ENCODE peak calls at places on chromosomes 6 and 20, in nine cellular contexts. One of them, this sample, is unnamed.

GRCh38 chr6:137641474-137642077 is 147.4 kb upstream of the OLIG3 start:
- DNase-seq in small intestine: peak; percentile 90
- DNase-seq in tibial artery: peak; percentile 69
- DNase-seq in GM12878: no peak
- DNase-seq in right atrium auricular region: peak; percentile 75
- DNase-seq in naive thymus-derived CD4-positive, alpha-beta T cell: peak; percentile 65
- DNase-seq in endothelial cell of umbilical vein: peak; percentile 70
- DNase-seq in left lung: peak; percentile 62
- DNase-seq in uterus: peak; percentile 66
- DNase-seq in this sample: peak; percentile 66

GRCh38 chr6:390914-391558 is 516 bp upstream of the IRF4 start:
- DNase-seq in small intestine: no peak
- DNase-seq in tibial artery: no peak
- DNase-seq in GM12878: no peak
- DNase-seq in right atrium auricular region: no peak
- DNase-seq in naive thymus-derived CD4-positive, alpha-beta T cell: no peak
- DNase-seq in endothelial cell of umbilical vein: no peak
- DNase-seq in left lung: no peak
- DNase-seq in uterus: no peak
- DNase-seq in this sample: no peak

GRCh38 chr6:100948381-100949133 is 67.4 kb upstream of the ASCC3 start:
- DNase-seq in small intestine: no peak
- DNase-seq in tibial artery: no peak
- DNase-seq in GM12878: no peak
- DNase-seq in right atrium auricular region: no peak
- DNase-seq in naive thymus-derived CD4-positive, alpha-beta T cell: no peak
- DNase-seq in endothelial cell of umbilical vein: no peak
- DNase-seq in left lung: no peak
- DNase-seq in uterus: no peak
- DNase-seq in this sample: no peak

GRCh38 chr6:163489584-163489983 is 75.1 kb downstream of the QKI start:
- DNase-seq in small intestine: no peak
- DNase-seq in tibial artery: no peak
- DNase-seq in GM12878: no peak
- DNase-seq in right atrium auricular region: no peak
- DNase-seq in naive thymus-derived CD4-positive, alpha-beta T cell: no peak
- DNase-seq in endothelial cell of umbilical vein: no peak
- DNase-seq in left lung: no peak
- DNase-seq in uterus: no peak
- DNase-seq in this sample: no peak

GRCh38 chr6:53369051-53369450 is 20.3 kb upstream of the ELOVL5 start:
- DNase-seq in small intestine: no peak
- DNase-seq in tibial artery: no peak
- DNase-seq in GM12878: no peak
- DNase-seq in right atrium auricular region: no peak
- DNase-seq in naive thymus-derived CD4-positive, alpha-beta T cell: no peak
- DNase-seq in endothelial cell of umbilical vein: no peak
- DNase-seq in left lung: no peak
- DNase-seq in uterus: no peak
- DNase-seq in this sample: no peak

GRCh38 chr20:44057698-44058675 is 129.0 kb downstream of the JPH2 start:
- DNase-seq in small intestine: no peak
- DNase-seq in tibial artery: no peak
- DNase-seq in GM12878: no peak
- DNase-seq in right atrium auricular region: no peak
- DNase-seq in naive thymus-derived CD4-positive, alpha-beta T cell: no peak
- DNase-seq in endothelial cell of umbilical vein: no peak
- DNase-seq in left lung: no peak
- DNase-seq in uterus: no peak
- DNase-seq in this sample: no peak

GRCh38 chr6:17057322-17057721 is 44.5 kb upstream of the STMND1 start:
- DNase-seq in small intestine: no peak
- DNase-seq in tibial artery: no peak
- DNase-seq in GM12878: no peak
- DNase-seq in right atrium auricular region: no peak
- DNase-seq in naive thymus-derived CD4-positive, alpha-beta T cell: no peak
- DNase-seq in endothelial cell of umbilical vein: no peak
- DNase-seq in left lung: no peak
- DNase-seq in uterus: no peak
- DNase-seq in this sample: no peak

GRCh38 chr6:15283986-15284361 is 38.1 kb downstream of the JARID2 start:
- DNase-seq in small intestine: no peak
- DNase-seq in tibial artery: no peak
- DNase-seq in GM12878: no peak
- DNase-seq in right atrium auricular region: no peak
- DNase-seq in naive thymus-derived CD4-positive, alpha-beta T cell: no peak
- DNase-seq in endothelial cell of umbilical vein: no peak
- DNase-seq in left lung: no peak
- DNase-seq in uterus: no peak
- DNase-seq in this sample: no peak

GRCh38 chr20:51354191-51354768 is 188.2 kb downstream of the NFATC2 start:
- DNase-seq in small intestine: no peak
- DNase-seq in tibial artery: no peak
- DNase-seq in GM12878: no peak
- DNase-seq in right atrium auricular region: no peak
- DNase-seq in naive thymus-derived CD4-positive, alpha-beta T cell: no peak
- DNase-seq in endothelial cell of umbilical vein: peak; percentile 55
- DNase-seq in left lung: no peak
- DNase-seq in uterus: no peak
- DNase-seq in this sample: no peak

GRCh38 chr6:87277123-87277522 is 45.3 kb upstream of the SMIM8 start:
- DNase-seq in small intestine: peak; percentile 13
- DNase-seq in tibial artery: no peak
- DNase-seq in GM12878: no peak
- DNase-seq in right atrium auricular region: no peak
- DNase-seq in naive thymus-derived CD4-positive, alpha-beta T cell: no peak
- DNase-seq in endothelial cell of umbilical vein: peak; percentile 23
- DNase-seq in left lung: no peak
- DNase-seq in uterus: no peak
- DNase-seq in this sample: no peak

GRCh38 chr6:40672118-40672517 is 85.0 kb upstream of the LRFN2 start:
- DNase-seq in small intestine: no peak
- DNase-seq in tibial artery: no peak
- DNase-seq in GM12878: no peak
- DNase-seq in right atrium auricular region: no peak
- DNase-seq in naive thymus-derived CD4-positive, alpha-beta T cell: no peak
- DNase-seq in endothelial cell of umbilical vein: no peak
- DNase-seq in left lung: no peak
- DNase-seq in uterus: no peak
- DNase-seq in this sample: no peak

GRCh38 chr20:40683221-40683893 is 5.7 kb downstream of the MAFB start:
- DNase-seq in small intestine: peak; percentile 21
- DNase-seq in tibial artery: peak; percentile 80
- DNase-seq in GM12878: no peak
- DNase-seq in right atrium auricular region: peak; percentile 79
- DNase-seq in naive thymus-derived CD4-positive, alpha-beta T cell: no peak
- DNase-seq in endothelial cell of umbilical vein: no peak
- DNase-seq in left lung: no peak
- DNase-seq in uterus: no peak
- DNase-seq in this sample: peak; percentile 36

GRCh38 chr20:20712474-20713243 is at the start of gene RALGAPA2:
- DNase-seq in small intestine: peak; percentile 98
- DNase-seq in tibial artery: peak; percentile 99
- DNase-seq in GM12878: peak; percentile 94
- DNase-seq in right atrium auricular region: peak; percentile 98
- DNase-seq in naive thymus-derived CD4-positive, alpha-beta T cell: peak; percentile 97
- DNase-seq in endothelial cell of umbilical vein: peak; percentile 99
- DNase-seq in left lung: peak; percentile 97
- DNase-seq in uterus: peak; percentile 98
- DNase-seq in this sample: peak; percentile 98
- H3K27ac ChIP-seq in small intestine: peak within 1 kb of the TSS; percentile 96
- H3K27ac ChIP-seq in tibial artery: peak within 1 kb of the TSS; percentile 75
- H3K27ac ChIP-seq in GM12878: peak within 1 kb of the TSS; percentile 66
- H3K27ac ChIP-seq in right atrium auricular region: peak within 1 kb of the TSS; percentile 93
- H3K27ac ChIP-seq in naive thymus-derived CD4-positive, alpha-beta T cell: peak within 1 kb of the TSS; percentile 91
- H3K27ac ChIP-seq in endothelial cell of umbilical vein: peak within 1 kb of the TSS; percentile 77
- H3K27ac ChIP-seq in left lung: peak within 1 kb of the TSS; percentile 96
- H3K27ac ChIP-seq in uterus: peak within 1 kb of the TSS; percentile 90
- H3K27ac ChIP-seq in this sample: peak within 1 kb of the TSS; percentile 64

GRCh38 chr6:33429745-33430042 is 9.8 kb downstream of the SYNGAP1 start:
- DNase-seq in small intestine: peak; percentile 34
- DNase-seq in tibial artery: no peak
- DNase-seq in GM12878: no peak
- DNase-seq in right atrium auricular region: no peak
- DNase-seq in naive thymus-derived CD4-positive, alpha-beta T cell: no peak
- DNase-seq in endothelial cell of umbilical vein: no peak
- DNase-seq in left lung: no peak
- DNase-seq in uterus: no peak
- DNase-seq in this sample: no peak

GRCh38 chr6:33432546-33432945 is 12.7 kb downstream of the SYNGAP1 start:
- DNase-seq in small intestine: no peak
- DNase-seq in tibial artery: peak; percentile 33
- DNase-seq in GM12878: no peak
- DNase-seq in right atrium auricular region: no peak
- DNase-seq in naive thymus-derived CD4-positive, alpha-beta T cell: no peak
- DNase-seq in endothelial cell of umbilical vein: no peak
- DNase-seq in left lung: no peak
- DNase-seq in uterus: no peak
- DNase-seq in this sample: no peak

GRCh38 chr6:33430334-33430733 is 10.5 kb downstream of the SYNGAP1 start:
- DNase-seq in small intestine: peak; percentile 47
- DNase-seq in tibial artery: no peak
- DNase-seq in GM12878: no peak
- DNase-seq in right atrium auricular region: no peak
- DNase-seq in naive thymus-derived CD4-positive, alpha-beta T cell: no peak
- DNase-seq in endothelial cell of umbilical vein: no peak
- DNase-seq in left lung: no peak
- DNase-seq in uterus: no peak
- DNase-seq in this sample: peak; percentile 12

GRCh38 chr6:33431880-33432541 is 12.1 kb downstream of the SYNGAP1 start:
- DNase-seq in small intestine: no peak
- DNase-seq in tibial artery: peak; percentile 44
- DNase-seq in GM12878: no peak
- DNase-seq in right atrium auricular region: no peak
- DNase-seq in naive thymus-derived CD4-positive, alpha-beta T cell: no peak
- DNase-seq in endothelial cell of umbilical vein: no peak
- DNase-seq in left lung: no peak
- DNase-seq in uterus: no peak
- DNase-seq in this sample: no peak

GRCh38 chr6:33430991-33431879 is 11.4 kb downstream of the SYNGAP1 start:
- DNase-seq in small intestine: peak; percentile 47
- DNase-seq in tibial artery: peak; percentile 73
- DNase-seq in GM12878: no peak
- DNase-seq in right atrium auricular region: no peak
- DNase-seq in naive thymus-derived CD4-positive, alpha-beta T cell: peak; percentile 86
- DNase-seq in endothelial cell of umbilical vein: peak; percentile 53
- DNase-seq in left lung: no peak
- DNase-seq in uterus: peak; percentile 73
- DNase-seq in this sample: peak; percentile 63
- H3K4me1 ChIP-seq in small intestine: peaks cover 5% of the 10 kb centered on the region
- H3K4me1 ChIP-seq in tibial artery: peaks cover 63% of the 10 kb centered on the region
- H3K4me1 ChIP-seq in GM12878: peaks cover 47% of the 10 kb centered on the region
- H3K4me1 ChIP-seq in right atrium auricular region: peaks cover 67% of the 10 kb centered on the region
- H3K4me1 ChIP-seq in naive thymus-derived CD4-positive, alpha-beta T cell: peaks cover 51% of the 10 kb centered on the region
- H3K4me1 ChIP-seq in endothelial cell of umbilical vein: peaks cover 25% of the 10 kb centered on the region
- H3K4me1 ChIP-seq in left lung: peaks cover 57% of the 10 kb centered on the region
- H3K4me1 ChIP-seq in uterus: peaks cover 3% of the 10 kb centered on the region
- H3K4me1 ChIP-seq in this sample: peaks cover 61% of the 10 kb centered on the region

GRCh38 chr6:56399672-56400263 is 152.4 kb upstream of the COL21A1 start:
- DNase-seq in small intestine: peak; percentile 93
- DNase-seq in tibial artery: no peak
- DNase-seq in GM12878: no peak
- DNase-seq in right atrium auricular region: no peak
- DNase-seq in naive thymus-derived CD4-positive, alpha-beta T cell: no peak
- DNase-seq in endothelial cell of umbilical vein: no peak
- DNase-seq in left lung: no peak
- DNase-seq in uterus: no peak
- DNase-seq in this sample: no peak
- H3K27ac ChIP-seq in small intestine: peak overlapping the region; percentile 73
- H3K27ac ChIP-seq in tibial artery: no peak overlapping the region
- H3K27ac ChIP-seq in GM12878: no peak overlapping the region
- H3K27ac ChIP-seq in right atrium auricular region: no peak overlapping the region
- H3K27ac ChIP-seq in naive thymus-derived CD4-positive, alpha-beta T cell: no peak overlapping the region
- H3K27ac ChIP-seq in endothelial cell of umbilical vein: no peak overlapping the region
- H3K27ac ChIP-seq in left lung: no peak overlapping the region
- H3K27ac ChIP-seq in uterus: peak overlapping the region; percentile 13
- H3K27ac ChIP-seq in this sample: no peak overlapping the region

DNA sequence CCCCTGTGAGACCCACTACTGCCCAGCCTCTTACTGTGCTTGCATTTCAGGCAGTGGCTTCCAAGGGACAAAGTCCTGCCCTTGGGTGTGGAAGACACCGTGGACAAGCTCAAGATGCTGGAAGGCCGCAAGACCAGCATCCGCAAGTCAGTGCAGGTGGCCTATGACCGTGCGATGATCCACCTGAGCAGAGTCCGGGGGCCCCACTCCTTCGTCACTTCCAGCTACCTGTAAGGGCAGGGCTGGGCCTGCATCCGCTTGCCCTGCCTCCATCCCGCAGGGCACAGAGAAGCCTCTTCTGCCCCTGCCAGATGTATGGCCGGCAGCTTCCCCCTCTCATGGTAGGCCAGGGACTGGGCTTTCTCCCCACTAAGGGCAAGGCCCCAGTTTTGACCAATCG is 33.8 kb downstream of the BRPF3 start:
- DNase-seq in small intestine: no peak
- DNase-seq in tibial artery: no peak
- DNase-seq in GM12878: no peak
- DNase-seq in right atrium auricular region: no peak
- DNase-seq in naive thymus-derived CD4-positive, alpha-beta T cell: no peak
- DNase-seq in endothelial cell of umbilical vein: no peak
- DNase-seq in left lung: no peak
- DNase-seq in uterus: no peak
- DNase-seq in this sample: no peak
- H3K4me1 ChIP-seq in small intestine: peaks cover 5% of the 10 kb centered on the region
- H3K4me1 ChIP-seq in tibial artery: no peaks in the 10 kb centered on the region
- H3K4me1 ChIP-seq in GM12878: no peaks in the 10 kb centered on the region
- H3K4me1 ChIP-seq in right atrium auricular region: no peaks in the 10 kb centered on the region
- H3K4me1 ChIP-seq in naive thymus-derived CD4-positive, alpha-beta T cell: no peaks in the 10 kb centered on the region
- H3K4me1 ChIP-seq in endothelial cell of umbilical vein: no peaks in the 10 kb centered on the region
- H3K4me1 ChIP-seq in left lung: peaks cover 15% of the 10 kb centered on the region
- H3K4me1 ChIP-seq in uterus: no peaks in the 10 kb centered on the region
- H3K4me1 ChIP-seq in this sample: no peaks in the 10 kb centered on the region

GRCh38 chr6:168951224-168951616 is 302.4 kb downstream of the THBS2 start:
- DNase-seq in small intestine: no peak
- DNase-seq in tibial artery: no peak
- DNase-seq in GM12878: no peak
- DNase-seq in right atrium auricular region: no peak
- DNase-seq in naive thymus-derived CD4-positive, alpha-beta T cell: no peak
- DNase-seq in endothelial cell of umbilical vein: no peak
- DNase-seq in left lung: no peak
- DNase-seq in uterus: no peak
- DNase-seq in this sample: no peak
- H3K27ac ChIP-seq in small intestine: no peak overlapping the region
- H3K27ac ChIP-seq in tibial artery: no peak overlapping the region
- H3K27ac ChIP-seq in GM12878: no peak overlapping the region
- H3K27ac ChIP-seq in right atrium auricular region: no peak overlapping the region
- H3K27ac ChIP-seq in naive thymus-derived CD4-positive, alpha-beta T cell: no peak overlapping the region
- H3K27ac ChIP-seq in endothelial cell of umbilical vein: no peak overlapping the region
- H3K27ac ChIP-seq in left lung: no peak overlapping the region
- H3K27ac ChIP-seq in uterus: peak overlapping the region; percentile 78
- H3K27ac ChIP-seq in this sample: peak overlapping the region; percentile 44

This sample was measured in heart left ventricle.